ENCODE peak calls at places on chromosomes 4 and X, in five cellular contexts. A, Q, H, J and U are unnamed samples.

GRCh38 chr4:159417006-159417405 is 314.1 kb downstream of the RAPGEF2 start:
- DNase-seq in A (no peak), Q (no peak), H (no peak), J (no peak), U (no peak)

GRCh38 chr4:173013232-173013932 is 155.2 kb upstream of the GALNT7 start:
- DNase-seq in A (peak; percentile 60), Q (peak; percentile 34), H (peak; percentile 22), J (peak; percentile 11), U (peak; percentile 34)

GRCh38 chrX:31366076-31366475 is 294.2 kb upstream of the FTHL17 start:
- DNase-seq in A (no peak), Q (no peak), H (peak; percentile 47), J (no peak), U (no peak)

GRCh38 chr4:103307479-103308042 is 109.4 kb upstream of the CENPE start:
- DNase-seq in A (no peak), Q (no peak), H (no peak), J (no peak), U (no peak)

GRCh38 chrX:56974408-56974807 is 20.9 kb downstream of the SPIN3 start:
- DNase-seq in A (no peak), Q (no peak), H (no peak), J (no peak), U (peak; percentile 18)

GRCh38 chrX:33434256-33435092 is 223.1 kb upstream of the DMD start:
- DNase-seq in A (peak; percentile 59), Q (peak; percentile 46), H (peak; percentile 14), J (peak; percentile 7), U (peak; percentile 69)

GRCh38 chrX:134173541-134174272 is 63.3 kb upstream of the CCDC160 start:
- DNase-seq in A (no peak), Q (no peak), H (no peak), J (no peak), U (no peak)

GRCh38 chr4:88744609-88745008 is 47.0 kb upstream of the NAP1L5 start:
- DNase-seq in A (no peak), Q (no peak), H (no peak), J (no peak), U (no peak)

GRCh38 chr4:38024203-38024504 is 64.0 kb downstream of the PTTG2 start:
- DNase-seq in A (no peak), Q (no peak), H (no peak), J (no peak), U (no peak)

GRCh38 chr4:176593943-176594342 is 198.8 kb downstream of the VEGFC start:
- DNase-seq in A (no peak), Q (no peak), H (no peak), J (no peak), U (no peak)

DNA sequence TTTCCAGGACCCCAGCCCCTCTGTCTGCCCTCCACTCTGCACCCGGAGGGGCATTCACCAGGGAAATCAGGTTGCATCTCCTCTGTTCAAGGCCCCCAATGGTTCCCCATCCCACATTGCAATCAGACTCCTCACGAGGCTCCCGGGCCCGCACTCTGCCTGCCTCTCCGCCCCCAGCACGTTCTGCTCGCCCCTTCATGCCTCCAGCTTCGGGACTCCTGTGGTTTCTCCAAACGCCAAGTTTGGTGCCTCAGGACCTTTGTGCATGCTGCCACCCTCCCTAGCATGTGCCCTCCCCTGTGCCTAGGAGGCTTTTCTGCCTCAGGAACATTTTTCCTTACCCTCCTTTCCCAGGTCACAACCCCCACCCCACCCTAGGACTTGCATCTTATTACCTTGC is 183.6 kb upstream of the PSAPL1 start:
- DNase-seq in A (no peak), Q (no peak), H (no peak), J (no peak), U (no peak)
- TF ChIP-seq CTCF in A (no peak), Q (no peak), H (no peak), J (no peak), U (no peak)

DNA sequence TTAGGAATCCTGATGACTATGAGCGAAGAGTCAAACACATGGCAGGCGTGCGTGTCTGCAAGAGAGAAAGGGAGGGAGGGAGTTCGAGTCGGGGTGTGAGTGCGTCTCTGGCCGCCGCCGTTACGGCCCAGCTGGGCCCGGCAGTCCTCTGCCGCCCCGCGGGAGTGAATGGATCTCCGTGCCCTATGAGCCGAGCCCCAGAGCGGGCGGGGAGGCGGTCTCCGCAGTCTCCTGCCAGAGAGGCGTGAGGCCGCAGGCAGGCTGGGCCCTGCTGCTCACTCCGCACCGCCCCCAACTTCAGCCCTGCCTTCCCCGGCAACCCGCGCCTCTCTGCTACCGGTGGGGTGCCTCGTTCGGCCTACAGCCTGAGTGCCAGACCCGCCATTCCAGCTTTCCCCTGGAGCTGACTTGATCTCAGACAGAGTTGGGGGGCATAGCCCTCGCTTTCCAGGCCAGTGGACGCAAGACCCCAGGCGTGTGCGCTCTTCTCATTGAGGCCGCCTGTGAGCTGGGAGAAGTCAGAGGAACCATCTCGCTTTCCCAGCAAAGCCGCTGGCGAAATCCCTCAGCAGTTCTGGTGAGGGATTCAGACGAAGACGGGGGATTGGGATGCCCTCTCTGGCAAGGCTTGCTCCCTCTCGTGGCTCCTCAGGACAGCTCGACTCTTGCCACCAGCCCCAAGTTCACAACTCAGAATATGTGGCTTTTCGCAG is 1.4 kb downstream of the SLC16A2 start:
- DNase-seq in A (peak; percentile 20), Q (peak; percentile 45), H (peak; percentile 73), J (peak; percentile 59), U (peak; percentile 1)
- TF ChIP-seq CTCF in A (no peak), Q (peak; percentile 6), H (no peak), J (peak; percentile 51), U (no peak)

GRCh38 chr4:4182835-4183568 is 43.7 kb downstream of the OTOP1 start:
- DNase-seq in A (no peak), Q (peak; percentile 6), H (no peak), J (no peak), U (peak; percentile 40)
- TF ChIP-seq CTCF in A (peak; percentile 59), Q (peak; percentile 63), H (peak; percentile 27), J (peak; percentile 91), U (peak; percentile 60)

GRCh38 chrX:71103110-71103983 is 3.2 kb downstream of the CXorf65 start:
- DNase-seq in A (peak; percentile 49), Q (no peak), H (no peak), J (no peak), U (peak; percentile 8)

GRCh38 chrX:71105638-71106037 is 902 bp downstream of the CXorf65 start:
- DNase-seq in A (no peak), Q (no peak), H (no peak), J (no peak), U (no peak)

GRCh38 chrX:71107762-71108360 is 1.3 kb upstream of the CXorf65 start:
- DNase-seq in A (no peak), Q (no peak), H (no peak), J (no peak), U (no peak)

GRCh38 chrX:71107245-71107644 is 705 bp upstream of the CXorf65 start:
- DNase-seq in A (no peak), Q (no peak), H (no peak), J (no peak), U (no peak)

GRCh38 chrX:71106427-71106826 is at the start of gene CXorf65:
- DNase-seq in A (no peak), Q (no peak), H (no peak), J (no peak), U (no peak)
- TF ChIP-seq CTCF in A (no peak), Q (no peak), H (no peak), J (no peak), U (no peak)

DNA sequence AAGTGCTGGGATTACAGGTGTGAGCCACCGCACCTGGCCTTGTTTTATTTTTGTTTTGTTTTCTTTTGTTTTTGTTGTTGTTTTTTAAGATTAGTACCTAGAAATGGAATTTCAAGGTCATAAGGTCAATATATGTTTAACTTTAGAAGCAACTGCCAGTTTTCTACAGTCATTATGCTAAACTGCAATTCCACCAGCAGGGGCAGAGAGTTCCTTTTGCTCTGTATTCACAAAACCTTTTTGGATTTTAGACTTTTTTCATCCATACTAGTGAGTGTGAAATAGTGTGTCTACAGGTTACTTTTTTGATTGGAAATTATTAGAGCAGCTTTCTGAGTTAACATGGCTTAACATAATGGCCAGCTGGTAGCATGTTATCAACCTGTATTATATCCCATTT is 580.6 kb downstream of the TRIML1 start:
- DNase-seq in A (no peak), Q (no peak), H (no peak), J (no peak), U (no peak)
- TF ChIP-seq CTCF in A (no peak), Q (no peak), H (no peak), J (peak; percentile 57), U (no peak)

DNA sequence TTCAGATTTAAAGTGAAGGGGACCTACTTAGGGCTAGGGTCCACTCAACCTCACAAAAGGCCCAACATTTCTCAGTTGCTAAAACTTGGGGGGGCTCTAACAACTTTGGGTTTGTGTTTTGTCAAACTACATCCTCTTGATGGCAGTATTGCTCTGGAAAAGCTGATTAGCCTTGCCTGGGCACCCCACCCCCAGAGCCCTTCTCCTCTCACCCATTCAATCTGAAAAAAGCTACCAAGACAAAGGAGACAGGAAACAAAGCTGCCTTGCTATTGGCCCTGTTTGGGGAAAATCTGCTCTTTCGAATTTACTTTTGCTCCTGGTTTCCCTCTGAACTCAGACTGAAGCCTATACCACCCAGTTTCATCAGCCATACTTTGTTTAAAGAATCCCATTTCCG is 195.2 kb upstream of the STK26 start:
- DNase-seq in A (no peak), Q (peak; percentile 13), H (no peak), J (no peak), U (peak; percentile 44)
- TF ChIP-seq CTCF in A (no peak), Q (peak; percentile 3), H (no peak), J (peak; percentile 41), U (no peak)

GRCh38 chr4:178086324-178086723 is 644.1 kb upstream of the AGA start:
- DNase-seq in A (no peak), Q (no peak), H (no peak), J (no peak), U (peak; percentile 2)
- TF ChIP-seq CTCF in A (no peak), Q (peak; percentile 8), H (no peak), J (peak; percentile 22), U (no peak)

GRCh38 chr4:183602444-183603102 is 56.4 kb downstream of the RWDD4 start:
- DNase-seq in A (no peak), Q (no peak), H (peak; percentile 26), J (no peak), U (no peak)
- TF ChIP-seq CTCF in A (no peak), Q (peak; percentile 54), H (peak; percentile 38), J (peak; percentile 66), U (no peak)

DNA sequence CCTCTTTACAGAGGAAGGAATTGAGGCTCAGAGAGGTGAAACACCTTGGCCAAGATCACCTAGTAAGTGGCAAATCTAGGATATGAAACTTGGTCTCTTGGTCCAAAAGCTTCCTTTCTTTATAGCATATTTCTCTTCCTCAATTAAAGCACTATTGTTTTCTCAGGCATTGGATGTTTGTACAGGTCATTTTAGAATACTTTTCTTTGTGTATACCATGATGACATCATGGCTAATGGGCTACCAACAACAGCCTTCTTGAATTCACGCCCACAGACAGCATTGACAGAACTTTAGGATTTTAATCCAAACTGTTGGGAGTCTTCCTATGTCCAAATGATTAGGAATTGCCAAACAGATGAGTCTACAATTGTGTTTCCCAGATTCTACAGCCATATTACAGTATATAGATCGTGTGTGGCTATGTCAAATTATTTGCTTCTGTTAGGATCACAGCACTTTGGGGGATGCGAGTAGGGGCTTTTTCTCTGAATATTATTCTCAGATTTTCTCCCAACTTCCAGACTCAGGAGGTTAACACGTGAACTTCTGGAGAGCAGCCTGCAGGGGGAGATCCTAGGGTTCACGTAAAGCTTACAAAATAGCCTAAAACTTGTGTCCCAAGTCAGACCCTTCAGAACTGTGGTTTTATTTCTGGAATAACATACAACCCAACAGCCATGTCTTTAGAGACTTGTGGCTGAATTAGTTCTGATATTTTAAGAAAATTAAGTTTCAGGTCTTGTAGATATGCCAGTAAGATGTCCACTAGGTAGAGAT is 191.8 kb downstream of the SHROOM3 start:
- DNase-seq in A (no peak), Q (no peak), H (no peak), J (no peak), U (no peak)
- TF ChIP-seq CTCF in A (no peak), Q (no peak), H (peak; percentile 11), J (peak; percentile 65), U (no peak)